ENCODE peak calls at places on chromosomes 7 and 10, in five cellular contexts. N is naive thymus-derived CD8-positive, alpha-beta T cell; R is MCF 10A; T is prostate gland; S is stimulated activated CD4-positive, alpha-beta T cell treated with anti-CD3 and anti-CD28 coated beads, Interleukin-1b, Interleukin-23, amount 100 ng/mL, for 24 hours. U is an unnamed sample.

GRCh38 chr7:140908351-140908750 is 16.4 kb downstream of the BRAF start:
- DNase-seq in N (no peak), R (no peak), T (no peak), S (no peak), U (no peak)

GRCh38 chr7:137538361-137538762 is 194.8 kb upstream of the PTN start:
- DNase-seq in N (no peak), R (peak; percentile 30), T (no peak), S (no peak), U (no peak)

GRCh38 chr7:114627231-114627630 is 212.6 kb downstream of the FOXP2 start:
- DNase-seq in N (no peak), R (no peak), T (no peak), S (no peak), U (no peak)

GRCh38 chr7:35800718-35801391 is at the start of gene SEPTIN7:
- DNase-seq in N (peak; percentile 99), R (peak; percentile 98), T (peak; percentile 99), S (peak; percentile 94), U (peak; percentile 100)

GRCh38 chr10:89684604-89685003 is 16.8 kb upstream of the KIF20B start:
- DNase-seq in N (no peak), R (peak; percentile 70), T (no peak), S (no peak), U (no peak)

GRCh38 chr10:130138479-130138866 is 2.3 kb downstream of the GLRX3 start:
- DNase-seq in N (no peak), R (peak; percentile 88), T (peak; percentile 72), S (no peak), U (no peak)

GRCh38 chr7:115574676-115575291 is 455.8 kb downstream of the TFEC start:
- DNase-seq in N (no peak), R (no peak), T (no peak), S (no peak), U (no peak)

GRCh38 chr7:38411404-38411803 is 138.0 kb upstream of the TARP start:
- DNase-seq in N (no peak), R (peak; percentile 50), T (no peak), S (no peak), U (no peak)

GRCh38 chr7:115229401-115230083 is 307.6 kb downstream of the MDFIC start:
- DNase-seq in N (no peak), R (no peak), T (no peak), S (no peak), U (no peak)

GRCh38 chr10:93495654-93496321 is 624 bp upstream of the CEP55 start:
- DNase-seq in N (no peak), R (peak; percentile 71), T (peak; percentile 33), S (no peak), U (no peak)

GRCh38 chr7:2979951-2980350 is 63.7 kb downstream of the CARD11 start:
- DNase-seq in N (no peak), R (no peak), T (no peak), S (no peak), U (no peak)

GRCh38 chr10:15624405-15625191 is 95.1 kb downstream of the ITGA8 start:
- DNase-seq in N (no peak), R (no peak), T (no peak), S (no peak), U (no peak)

GRCh38 chr10:131195552-131196159 is 115.9 kb downstream of the TCERG1L start:
- DNase-seq in N (no peak), R (no peak), T (no peak), S (no peak), U (no peak)